ENCODE peak calls at places on chromosomes 3 and 15, in nine cellular contexts. One of them, this sample, is unnamed.

GRCh38 chr15:53611145-53611920 is 148.1 kb downstream of the WDR72 start:
- DNase-seq in endothelial cell: no peak
- DNase-seq in MCF 10A: no peak
- DNase-seq in esophagus muscularis mucosa: no peak
- DNase-seq in astrocyte: peak
- DNase-seq in tibial artery: no peak
- DNase-seq in IMR-90: no peak
- DNase-seq in type B pancreatic cell: no peak
- DNase-seq in epithelial cell of proximal tubule: no peak
- DNase-seq in this sample: no peak

GRCh38 chr3:100407977-100408532 is 6.7 kb downstream of the LNP1 start:
- DNase-seq in endothelial cell: no peak
- DNase-seq in MCF 10A: no peak
- DNase-seq in esophagus muscularis mucosa: no peak
- DNase-seq in astrocyte: no peak
- DNase-seq in tibial artery: no peak
- DNase-seq in IMR-90: no peak
- DNase-seq in type B pancreatic cell: no peak
- DNase-seq in epithelial cell of proximal tubule: no peak
- DNase-seq in this sample: no peak

GRCh38 chr15:71411538-71412482 is 296.5 kb downstream of the THSD4 start:
- DNase-seq in endothelial cell: no peak
- DNase-seq in MCF 10A: no peak
- DNase-seq in esophagus muscularis mucosa: no peak
- DNase-seq in astrocyte: peak
- DNase-seq in tibial artery: peak
- DNase-seq in IMR-90: peak
- DNase-seq in type B pancreatic cell: no peak
- DNase-seq in epithelial cell of proximal tubule: peak
- DNase-seq in this sample: no peak

GRCh38 chr3:8460815-8461482 is 40.7 kb upstream of the LMCD1 start:
- DNase-seq in endothelial cell: no peak
- DNase-seq in MCF 10A: peak
- DNase-seq in esophagus muscularis mucosa: no peak
- DNase-seq in astrocyte: peak
- DNase-seq in tibial artery: peak
- DNase-seq in IMR-90: peak
- DNase-seq in type B pancreatic cell: no peak
- DNase-seq in epithelial cell of proximal tubule: no peak
- DNase-seq in this sample: peak

GRCh38 chr3:179713643-179714090 is 60.8 kb downstream of the USP13 start:
- DNase-seq in endothelial cell: peak
- DNase-seq in MCF 10A: no peak
- DNase-seq in esophagus muscularis mucosa: no peak
- DNase-seq in astrocyte: peak
- DNase-seq in tibial artery: no peak
- DNase-seq in IMR-90: peak
- DNase-seq in type B pancreatic cell: no peak
- DNase-seq in epithelial cell of proximal tubule: no peak
- DNase-seq in this sample: peak

GRCh38 chr3:97981886-97982285 is 9.7 kb upstream of the RIOX2 start:
- DNase-seq in endothelial cell: no peak
- DNase-seq in MCF 10A: no peak
- DNase-seq in esophagus muscularis mucosa: no peak
- DNase-seq in astrocyte: no peak
- DNase-seq in tibial artery: no peak
- DNase-seq in IMR-90: peak
- DNase-seq in type B pancreatic cell: no peak
- DNase-seq in epithelial cell of proximal tubule: peak
- DNase-seq in this sample: no peak

GRCh38 chr3:122973893-122974615 is 53.5 kb downstream of the SEMA5B start:
- DNase-seq in endothelial cell: no peak
- DNase-seq in MCF 10A: no peak
- DNase-seq in esophagus muscularis mucosa: no peak
- DNase-seq in astrocyte: peak
- DNase-seq in tibial artery: no peak
- DNase-seq in IMR-90: no peak
- DNase-seq in type B pancreatic cell: no peak
- DNase-seq in epithelial cell of proximal tubule: no peak
- DNase-seq in this sample: no peak

GRCh38 chr3:187935623-187936156 is 190.4 kb upstream of the BCL6 start:
- DNase-seq in endothelial cell: no peak
- DNase-seq in MCF 10A: no peak
- DNase-seq in esophagus muscularis mucosa: no peak
- DNase-seq in astrocyte: no peak
- DNase-seq in tibial artery: no peak
- DNase-seq in IMR-90: peak
- DNase-seq in type B pancreatic cell: no peak
- DNase-seq in epithelial cell of proximal tubule: no peak
- DNase-seq in this sample: no peak

GRCh38 chr3:76760336-76760735 is 279.6 kb upstream of the ROBO2 start:
- DNase-seq in endothelial cell: no peak
- DNase-seq in MCF 10A: no peak
- DNase-seq in esophagus muscularis mucosa: no peak
- DNase-seq in astrocyte: no peak
- DNase-seq in tibial artery: no peak
- DNase-seq in IMR-90: no peak
- DNase-seq in type B pancreatic cell: no peak
- DNase-seq in epithelial cell of proximal tubule: no peak
- DNase-seq in this sample: no peak

GRCh38 chr3:119973276-119973675 is 121.0 kb downstream of the GSK3B start:
- DNase-seq in endothelial cell: no peak
- DNase-seq in MCF 10A: peak
- DNase-seq in esophagus muscularis mucosa: no peak
- DNase-seq in astrocyte: no peak
- DNase-seq in tibial artery: no peak
- DNase-seq in IMR-90: peak
- DNase-seq in type B pancreatic cell: no peak
- DNase-seq in epithelial cell of proximal tubule: no peak
- DNase-seq in this sample: peak

GRCh38 chr3:124263168-124263567 is 271.2 kb upstream of the ROPN1 start:
- DNase-seq in endothelial cell: no peak
- DNase-seq in MCF 10A: peak
- DNase-seq in esophagus muscularis mucosa: no peak
- DNase-seq in astrocyte: peak
- DNase-seq in tibial artery: no peak
- DNase-seq in IMR-90: peak
- DNase-seq in type B pancreatic cell: no peak
- DNase-seq in epithelial cell of proximal tubule: peak
- DNase-seq in this sample: peak

GRCh38 chr3:101036676-101037075 is 43.5 kb upstream of the ABI3BP start:
- DNase-seq in endothelial cell: no peak
- DNase-seq in MCF 10A: no peak
- DNase-seq in esophagus muscularis mucosa: no peak
- DNase-seq in astrocyte: peak
- DNase-seq in tibial artery: no peak
- DNase-seq in IMR-90: peak
- DNase-seq in type B pancreatic cell: no peak
- DNase-seq in epithelial cell of proximal tubule: no peak
- DNase-seq in this sample: no peak

GRCh38 chr3:189041482-189042090 is 130.2 kb upstream of the TPRG1 start:
- DNase-seq in endothelial cell: peak
- DNase-seq in MCF 10A: peak
- DNase-seq in esophagus muscularis mucosa: no peak
- DNase-seq in astrocyte: peak
- DNase-seq in tibial artery: no peak
- DNase-seq in IMR-90: peak
- DNase-seq in type B pancreatic cell: no peak
- DNase-seq in epithelial cell of proximal tubule: peak
- DNase-seq in this sample: no peak

GRCh38 chr15:79515628-79516027 is 83.5 kb downstream of the MINAR1 start:
- DNase-seq in endothelial cell: no peak
- DNase-seq in MCF 10A: no peak
- DNase-seq in esophagus muscularis mucosa: no peak
- DNase-seq in astrocyte: no peak
- DNase-seq in tibial artery: no peak
- DNase-seq in IMR-90: no peak
- DNase-seq in type B pancreatic cell: no peak
- DNase-seq in epithelial cell of proximal tubule: no peak
- DNase-seq in this sample: no peak

GRCh38 chr3:157436583-157437300 is at the start of gene PTX3:
- DNase-seq in endothelial cell: peak
- DNase-seq in MCF 10A: peak
- DNase-seq in esophagus muscularis mucosa: no peak
- DNase-seq in astrocyte: peak
- DNase-seq in tibial artery: peak
- DNase-seq in IMR-90: peak
- DNase-seq in type B pancreatic cell: no peak
- DNase-seq in epithelial cell of proximal tubule: peak
- DNase-seq in this sample: peak

GRCh38 chr15:70100495-70101331 is 3.0 kb upstream of the TLE3 start:
- DNase-seq in endothelial cell: peak
- DNase-seq in MCF 10A: peak
- DNase-seq in esophagus muscularis mucosa: no peak
- DNase-seq in astrocyte: peak
- DNase-seq in tibial artery: peak
- DNase-seq in IMR-90: peak
- DNase-seq in type B pancreatic cell: no peak
- DNase-seq in epithelial cell of proximal tubule: no peak
- DNase-seq in this sample: no peak

GRCh38 chr3:15064299-15064834 is 748 bp downstream of the MRPS25 start:
- DNase-seq in endothelial cell: no peak
- DNase-seq in MCF 10A: peak
- DNase-seq in esophagus muscularis mucosa: no peak
- DNase-seq in astrocyte: no peak
- DNase-seq in tibial artery: peak
- DNase-seq in IMR-90: peak
- DNase-seq in type B pancreatic cell: no peak
- DNase-seq in epithelial cell of proximal tubule: no peak
- DNase-seq in this sample: peak

GRCh38 chr3:32873491-32874130 is 55.8 kb downstream of the TRIM71 start:
- DNase-seq in endothelial cell: no peak
- DNase-seq in MCF 10A: peak
- DNase-seq in esophagus muscularis mucosa: no peak
- DNase-seq in astrocyte: no peak
- DNase-seq in tibial artery: no peak
- DNase-seq in IMR-90: no peak
- DNase-seq in type B pancreatic cell: no peak
- DNase-seq in epithelial cell of proximal tubule: no peak
- DNase-seq in this sample: no peak
- TF ChIP-seq CTCF in endothelial cell: no peak
- TF ChIP-seq CTCF in MCF 10A: no peak
- TF ChIP-seq CTCF in esophagus muscularis mucosa: no peak
- TF ChIP-seq CTCF in astrocyte: no peak
- TF ChIP-seq CTCF in tibial artery: no peak
- TF ChIP-seq CTCF in IMR-90: no peak
- TF ChIP-seq CTCF in type B pancreatic cell: no peak
- TF ChIP-seq CTCF in epithelial cell of proximal tubule: no peak
- TF ChIP-seq CTCF in this sample: no peak

GRCh38 chr3:148791296-148791695 is 36.3 kb upstream of the CPB1 start:
- DNase-seq in endothelial cell: no peak
- DNase-seq in MCF 10A: no peak
- DNase-seq in esophagus muscularis mucosa: no peak
- DNase-seq in astrocyte: peak
- DNase-seq in tibial artery: no peak
- DNase-seq in IMR-90: no peak
- DNase-seq in type B pancreatic cell: no peak
- DNase-seq in epithelial cell of proximal tubule: no peak
- DNase-seq in this sample: no peak
- TF ChIP-seq CTCF in endothelial cell: no peak
- TF ChIP-seq CTCF in MCF 10A: no peak
- TF ChIP-seq CTCF in esophagus muscularis mucosa: no peak
- TF ChIP-seq CTCF in astrocyte: no peak
- TF ChIP-seq CTCF in tibial artery: no peak
- TF ChIP-seq CTCF in IMR-90: no peak
- TF ChIP-seq CTCF in type B pancreatic cell: no peak
- TF ChIP-seq CTCF in epithelial cell of proximal tubule: no peak
- TF ChIP-seq CTCF in this sample: no peak

GRCh38 chr15:48109212-48109611 is 11.6 kb upstream of the SLC24A5 start:
- DNase-seq in endothelial cell: no peak
- DNase-seq in MCF 10A: no peak
- DNase-seq in esophagus muscularis mucosa: no peak
- DNase-seq in astrocyte: no peak
- DNase-seq in tibial artery: no peak
- DNase-seq in IMR-90: no peak
- DNase-seq in type B pancreatic cell: no peak
- DNase-seq in epithelial cell of proximal tubule: no peak
- DNase-seq in this sample: no peak

GRCh38 chr15:48109856-48110531 is 10.8 kb upstream of the SLC24A5 start:
- DNase-seq in endothelial cell: no peak
- DNase-seq in MCF 10A: peak
- DNase-seq in esophagus muscularis mucosa: peak
- DNase-seq in astrocyte: no peak
- DNase-seq in tibial artery: no peak
- DNase-seq in IMR-90: no peak
- DNase-seq in type B pancreatic cell: no peak
- DNase-seq in epithelial cell of proximal tubule: no peak
- DNase-seq in this sample: no peak

DNA sequence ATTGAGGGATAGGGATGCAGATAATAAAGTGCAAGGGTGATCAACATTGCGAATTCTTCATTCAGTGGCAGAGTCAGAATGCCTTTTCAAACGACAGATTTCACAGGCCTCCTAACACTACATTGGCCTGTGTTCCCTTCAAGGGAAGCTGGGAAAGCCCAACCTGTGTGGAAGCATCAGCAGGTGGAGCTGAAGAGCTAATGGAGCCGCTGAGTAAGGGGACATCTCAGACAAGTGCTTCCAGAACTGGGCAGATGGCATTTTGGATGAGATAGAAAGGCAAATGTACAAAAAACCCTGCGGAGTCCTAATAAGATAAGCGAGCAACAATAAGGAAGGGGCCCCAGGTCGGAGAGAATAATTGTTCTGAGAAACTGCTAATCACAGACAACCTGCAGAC is 8.5 kb upstream of the SLC24A5 start:
- DNase-seq in endothelial cell: peak
- DNase-seq in MCF 10A: peak
- DNase-seq in esophagus muscularis mucosa: peak
- DNase-seq in astrocyte: peak
- DNase-seq in tibial artery: no peak
- DNase-seq in IMR-90: peak
- DNase-seq in type B pancreatic cell: no peak
- DNase-seq in epithelial cell of proximal tubule: no peak
- DNase-seq in this sample: peak
- TF ChIP-seq CTCF in endothelial cell: no peak
- TF ChIP-seq CTCF in MCF 10A: peak
- TF ChIP-seq CTCF in esophagus muscularis mucosa: peak
- TF ChIP-seq CTCF in astrocyte: peak
- TF ChIP-seq CTCF in tibial artery: peak
- TF ChIP-seq CTCF in IMR-90: peak
- TF ChIP-seq CTCF in type B pancreatic cell: peak
- TF ChIP-seq CTCF in epithelial cell of proximal tubule: peak
- TF ChIP-seq CTCF in this sample: peak

GRCh38 chr15:82891025-82891390 is 61.5 kb downstream of the HOMER2 start:
- DNase-seq in endothelial cell: no peak
- DNase-seq in MCF 10A: no peak
- DNase-seq in esophagus muscularis mucosa: no peak
- DNase-seq in astrocyte: no peak
- DNase-seq in tibial artery: no peak
- DNase-seq in IMR-90: no peak
- DNase-seq in type B pancreatic cell: no peak
- DNase-seq in epithelial cell of proximal tubule: no peak
- DNase-seq in this sample: no peak
- TF ChIP-seq CTCF in endothelial cell: no peak
- TF ChIP-seq CTCF in MCF 10A: no peak
- TF ChIP-seq CTCF in esophagus muscularis mucosa: no peak
- TF ChIP-seq CTCF in astrocyte: no peak
- TF ChIP-seq CTCF in tibial artery: no peak
- TF ChIP-seq CTCF in IMR-90: no peak
- TF ChIP-seq CTCF in type B pancreatic cell: no peak
- TF ChIP-seq CTCF in epithelial cell of proximal tubule: no peak
- TF ChIP-seq CTCF in this sample: no peak

GRCh38 chr3:99323940-99324339 is 314.5 kb upstream of the COL8A1 start:
- DNase-seq in endothelial cell: no peak
- DNase-seq in MCF 10A: no peak
- DNase-seq in esophagus muscularis mucosa: no peak
- DNase-seq in astrocyte: no peak
- DNase-seq in tibial artery: no peak
- DNase-seq in IMR-90: no peak
- DNase-seq in type B pancreatic cell: no peak
- DNase-seq in epithelial cell of proximal tubule: no peak
- DNase-seq in this sample: no peak
- TF ChIP-seq CTCF in endothelial cell: no peak
- TF ChIP-seq CTCF in MCF 10A: no peak
- TF ChIP-seq CTCF in esophagus muscularis mucosa: no peak
- TF ChIP-seq CTCF in astrocyte: no peak
- TF ChIP-seq CTCF in tibial artery: no peak
- TF ChIP-seq CTCF in IMR-90: no peak
- TF ChIP-seq CTCF in type B pancreatic cell: no peak
- TF ChIP-seq CTCF in epithelial cell of proximal tubule: no peak
- TF ChIP-seq CTCF in this sample: no peak

This sample was measured in HFFc6.